ENCODE peak calls at places on chromosome 4, in six cellular contexts. One of them, this sample, is unnamed. For H3K36me3 and H3K4me1, the result is how much of the 10 kb centered on the place peaks cover.

GRCh38 chr4:157072002-157072401 is 3.9 kb upstream of the GLRB start:
- DNase-seq in spleen: no peak
- DNase-seq in neural progenitor cell: no peak
- DNase-seq in thyroid gland: no peak
- DNase-seq in lower lobe of right lung: no peak
- DNase-seq in pancreas: no peak
- DNase-seq in this sample: no peak

GRCh38 chr4:8370835-8371234 is 69.7 kb downstream of the ACOX3 start:
- DNase-seq in spleen: no peak
- DNase-seq in thyroid gland: peak
- DNase-seq in pancreas: no peak
- DNase-seq in lower lobe of right lung: peak
- DNase-seq in neural progenitor cell: no peak
- DNase-seq in this sample: no peak

GRCh38 chr4:81237791-81238190 is 22.8 kb upstream of the PRKG2 start:
- DNase-seq in thyroid gland: no peak
- DNase-seq in pancreas: no peak
- DNase-seq in lower lobe of right lung: no peak
- DNase-seq in spleen: no peak
- DNase-seq in neural progenitor cell: no peak
- DNase-seq in this sample: no peak

GRCh38 chr4:165974647-165975335 is 101.8 kb downstream of the TLL1 start:
- DNase-seq in lower lobe of right lung: no peak
- DNase-seq in pancreas: no peak
- DNase-seq in thyroid gland: no peak
- DNase-seq in spleen: no peak
- DNase-seq in neural progenitor cell: no peak
- DNase-seq in this sample: no peak

GRCh38 chr4:7196283-7196651 is 3.9 kb downstream of the SORCS2 start:
- DNase-seq in lower lobe of right lung: peak
- DNase-seq in neural progenitor cell: no peak
- DNase-seq in spleen: no peak
- DNase-seq in pancreas: no peak
- DNase-seq in thyroid gland: no peak
- DNase-seq in this sample: peak

GRCh38 chr4:78706302-78706701 is 69.8 kb upstream of the BMP2K start:
- DNase-seq in lower lobe of right lung: no peak
- DNase-seq in neural progenitor cell: no peak
- DNase-seq in pancreas: no peak
- DNase-seq in thyroid gland: no peak
- DNase-seq in spleen: no peak
- DNase-seq in this sample: no peak

GRCh38 chr4:89129080-89129640 is 17.8 kb downstream of the TIGD2 start:
- DNase-seq in lower lobe of right lung: no peak
- DNase-seq in spleen: no peak
- DNase-seq in neural progenitor cell: no peak
- DNase-seq in pancreas: no peak
- DNase-seq in thyroid gland: no peak
- DNase-seq in this sample: no peak

GRCh38 chr4:176838611-176839411 is 46.1 kb upstream of the VEGFC start:
- DNase-seq in neural progenitor cell: no peak
- DNase-seq in thyroid gland: no peak
- DNase-seq in spleen: no peak
- DNase-seq in lower lobe of right lung: no peak
- DNase-seq in pancreas: no peak
- DNase-seq in this sample: no peak

GRCh38 chr4:121057466-121057911 is 14.8 kb downstream of the NDNF start:
- DNase-seq in thyroid gland: no peak
- DNase-seq in pancreas: no peak
- DNase-seq in neural progenitor cell: peak
- DNase-seq in lower lobe of right lung: no peak
- DNase-seq in spleen: no peak
- DNase-seq in this sample: no peak

GRCh38 chr4:185654311-185654710 is 119.0 kb upstream of the PDLIM3 start:
- DNase-seq in spleen: no peak
- DNase-seq in pancreas: no peak
- DNase-seq in thyroid gland: no peak
- DNase-seq in neural progenitor cell: no peak
- DNase-seq in lower lobe of right lung: no peak
- DNase-seq in this sample: no peak

GRCh38 chr4:165207431-165208321 is at the start of gene KLHL2:
- DNase-seq in lower lobe of right lung: peak
- DNase-seq in spleen: peak
- DNase-seq in pancreas: peak
- DNase-seq in neural progenitor cell: peak
- DNase-seq in thyroid gland: peak
- DNase-seq in this sample: peak

GRCh38 chr4:89136525-89136924 is 25.2 kb downstream of the TIGD2 start:
- DNase-seq in pancreas: no peak
- DNase-seq in lower lobe of right lung: no peak
- DNase-seq in spleen: no peak
- DNase-seq in thyroid gland: no peak
- DNase-seq in neural progenitor cell: no peak
- DNase-seq in this sample: no peak

GRCh38 chr4:151092488-151092887 is 6.9 kb upstream of the RPS3A start:
- DNase-seq in spleen: no peak
- DNase-seq in lower lobe of right lung: no peak
- DNase-seq in thyroid gland: no peak
- DNase-seq in pancreas: no peak
- DNase-seq in neural progenitor cell: no peak
- DNase-seq in this sample: no peak

GRCh38 chr4:20723019-20723418 is 22.8 kb downstream of the PACRGL start:
- DNase-seq in neural progenitor cell: no peak
- DNase-seq in pancreas: no peak
- DNase-seq in lower lobe of right lung: no peak
- DNase-seq in spleen: no peak
- DNase-seq in thyroid gland: no peak
- DNase-seq in this sample: no peak

GRCh38 chr4:144179152-144179739 is 38.7 kb upstream of the GYPA start:
- DNase-seq in neural progenitor cell: no peak
- DNase-seq in thyroid gland: no peak
- DNase-seq in lower lobe of right lung: no peak
- DNase-seq in spleen: no peak
- DNase-seq in pancreas: no peak
- DNase-seq in this sample: no peak

GRCh38 chr4:8613421-8614364 is 21.1 kb downstream of the CPZ start:
- DNase-seq in pancreas: no peak
- DNase-seq in spleen: no peak
- DNase-seq in neural progenitor cell: no peak
- DNase-seq in lower lobe of right lung: no peak
- DNase-seq in thyroid gland: no peak
- DNase-seq in this sample: no peak

GRCh38 chr4:7811536-7812190 is 128.0 kb downstream of the AFAP1 start:
- DNase-seq in thyroid gland: peak
- DNase-seq in pancreas: no peak
- DNase-seq in neural progenitor cell: peak
- DNase-seq in spleen: no peak
- DNase-seq in lower lobe of right lung: peak
- DNase-seq in this sample: no peak

GRCh38 chr4:188411805-188412204 is 272.6 kb downstream of the TRIML1 start:
- DNase-seq in pancreas: no peak
- DNase-seq in thyroid gland: no peak
- DNase-seq in spleen: no peak
- DNase-seq in neural progenitor cell: no peak
- DNase-seq in lower lobe of right lung: no peak
- DNase-seq in this sample: no peak

GRCh38 chr4:22029803-22030202 is 81.2 kb upstream of the KCNIP4 start:
- DNase-seq in thyroid gland: no peak
- DNase-seq in pancreas: no peak
- DNase-seq in lower lobe of right lung: no peak
- DNase-seq in neural progenitor cell: no peak
- DNase-seq in spleen: no peak
- DNase-seq in this sample: no peak

GRCh38 chr4:7539659-7540058 is 104.9 kb upstream of the PSAPL1 start:
- DNase-seq in thyroid gland: no peak
- DNase-seq in lower lobe of right lung: no peak
- DNase-seq in spleen: peak
- DNase-seq in neural progenitor cell: peak
- DNase-seq in pancreas: no peak
- DNase-seq in this sample: no peak

GRCh38 chr4:108008721-108009120 is 19.0 kb downstream of the HADH start:
- DNase-seq in neural progenitor cell: no peak
- DNase-seq in lower lobe of right lung: no peak
- DNase-seq in spleen: no peak
- DNase-seq in thyroid gland: no peak
- DNase-seq in pancreas: no peak
- DNase-seq in this sample: no peak

GRCh38 chr4:5866841-5867782 is 25.8 kb downstream of the CRMP1 start:
- DNase-seq in neural progenitor cell: no peak
- DNase-seq in pancreas: no peak
- DNase-seq in thyroid gland: no peak
- DNase-seq in lower lobe of right lung: no peak
- DNase-seq in spleen: no peak
- DNase-seq in this sample: no peak

GRCh38 chr4:137968956-137969709 is 273.0 kb downstream of the SLC7A11 start:
- DNase-seq in spleen: no peak
- DNase-seq in neural progenitor cell: no peak
- DNase-seq in pancreas: no peak
- DNase-seq in thyroid gland: no peak
- DNase-seq in lower lobe of right lung: no peak
- DNase-seq in this sample: no peak

GRCh38 chr4:137967480-137968190 is 274.5 kb downstream of the SLC7A11 start:
- DNase-seq in neural progenitor cell: no peak
- DNase-seq in thyroid gland: no peak
- DNase-seq in lower lobe of right lung: no peak
- DNase-seq in spleen: no peak
- DNase-seq in pancreas: no peak
- DNase-seq in this sample: no peak
- H3K36me3 ChIP-seq in neural progenitor cell: under half
- H3K36me3 ChIP-seq in thyroid gland: under half
- H3K36me3 ChIP-seq in lower lobe of right lung: under half
- H3K36me3 ChIP-seq in spleen: under half
- H3K36me3 ChIP-seq in pancreas: under half
- H3K36me3 ChIP-seq in this sample: under half

GRCh38 chr4:183303278-183303677 is 16.8 kb downstream of the CLDN22 start:
- DNase-seq in thyroid gland: no peak
- DNase-seq in neural progenitor cell: no peak
- DNase-seq in lower lobe of right lung: no peak
- DNase-seq in spleen: no peak
- DNase-seq in pancreas: no peak
- DNase-seq in this sample: no peak
- H3K4me1 ChIP-seq in thyroid gland: under half
- H3K4me1 ChIP-seq in neural progenitor cell: under half
- H3K4me1 ChIP-seq in lower lobe of right lung: under half
- H3K4me1 ChIP-seq in spleen: under half
- H3K4me1 ChIP-seq in pancreas: under half
- H3K4me1 ChIP-seq in this sample: under half

GRCh38 chr4:3427134-3427476 is 14.7 kb upstream of the HGFAC start:
- DNase-seq in spleen: no peak
- DNase-seq in thyroid gland: no peak
- DNase-seq in lower lobe of right lung: no peak
- DNase-seq in neural progenitor cell: no peak
- DNase-seq in pancreas: no peak
- DNase-seq in this sample: no peak

GRCh38 chr4:3426465-3427133 is 15.2 kb upstream of the HGFAC start:
- DNase-seq in neural progenitor cell: no peak
- DNase-seq in thyroid gland: no peak
- DNase-seq in lower lobe of right lung: no peak
- DNase-seq in spleen: no peak
- DNase-seq in pancreas: no peak
- DNase-seq in this sample: no peak

GRCh38 chr4:3429651-3430050 is 12.1 kb upstream of the HGFAC start:
- DNase-seq in spleen: no peak
- DNase-seq in neural progenitor cell: no peak
- DNase-seq in lower lobe of right lung: no peak
- DNase-seq in pancreas: no peak
- DNase-seq in thyroid gland: no peak
- DNase-seq in this sample: no peak

GRCh38 chr4:3430524-3430923 is 11.2 kb upstream of the HGFAC start:
- DNase-seq in neural progenitor cell: no peak
- DNase-seq in pancreas: no peak
- DNase-seq in spleen: no peak
- DNase-seq in lower lobe of right lung: no peak
- DNase-seq in thyroid gland: no peak
- DNase-seq in this sample: no peak

DNA sequence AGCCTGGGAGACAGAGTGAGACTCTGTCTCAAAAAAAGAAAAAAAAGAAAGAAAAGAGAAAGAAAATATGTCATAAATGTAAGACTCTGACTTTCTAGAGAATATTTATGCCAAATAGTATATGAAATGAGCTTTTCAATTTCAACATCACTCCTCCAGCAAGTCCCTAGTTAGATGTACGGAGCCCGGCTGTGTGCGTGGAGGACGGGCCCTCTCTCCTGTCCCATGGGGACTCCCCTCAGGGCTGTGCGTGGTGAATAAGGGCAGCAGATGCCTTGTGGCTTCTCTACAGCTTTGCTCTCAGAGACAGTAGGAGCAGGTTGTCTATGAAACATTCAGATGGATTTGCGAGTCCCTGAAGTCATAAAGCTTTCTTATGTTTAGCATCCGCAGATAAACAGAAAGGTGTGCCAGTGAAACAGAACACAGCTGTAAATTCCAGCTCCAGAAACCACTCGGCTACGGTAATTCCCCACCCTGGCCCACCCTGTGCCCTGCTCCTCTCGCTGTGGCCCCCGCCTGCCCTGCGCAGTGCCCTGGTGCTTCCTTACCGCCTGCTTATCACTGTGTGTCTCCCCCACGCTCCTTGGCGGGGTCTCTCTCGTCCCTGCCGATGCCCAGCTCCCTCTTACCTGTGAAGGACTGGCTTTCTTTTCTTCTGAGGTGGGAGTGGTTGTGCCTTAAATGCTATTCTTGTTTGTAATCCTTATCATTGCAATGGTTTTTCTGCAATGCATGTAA is 13.9 kb upstream of the HGFAC start:
- DNase-seq in neural progenitor cell: no peak
- DNase-seq in pancreas: no peak
- DNase-seq in spleen: no peak
- DNase-seq in lower lobe of right lung: no peak
- DNase-seq in thyroid gland: no peak
- DNase-seq in this sample: no peak
- H3K36me3 ChIP-seq in neural progenitor cell: under half
- H3K36me3 ChIP-seq in pancreas: under half
- H3K36me3 ChIP-seq in spleen: half or more
- H3K36me3 ChIP-seq in lower lobe of right lung: half or more
- H3K36me3 ChIP-seq in thyroid gland: under half
- H3K36me3 ChIP-seq in this sample: under half

GRCh38 chr4:17478073-17478472 is 33.8 kb downstream of the QDPR start:
- DNase-seq in spleen: no peak
- DNase-seq in pancreas: no peak
- DNase-seq in lower lobe of right lung: no peak
- DNase-seq in neural progenitor cell: no peak
- DNase-seq in thyroid gland: no peak
- DNase-seq in this sample: no peak

GRCh38 chr4:17469931-17470674 is 41.8 kb downstream of the QDPR start:
- DNase-seq in lower lobe of right lung: no peak
- DNase-seq in spleen: no peak
- DNase-seq in pancreas: no peak
- DNase-seq in thyroid gland: no peak
- DNase-seq in neural progenitor cell: no peak
- DNase-seq in this sample: no peak

GRCh38 chr4:17476811-17477210 is 35.1 kb downstream of the QDPR start:
- DNase-seq in neural progenitor cell: no peak
- DNase-seq in spleen: no peak
- DNase-seq in lower lobe of right lung: no peak
- DNase-seq in thyroid gland: no peak
- DNase-seq in pancreas: no peak
- DNase-seq in this sample: no peak

GRCh38 chr4:17480530-17480929 is 31.4 kb downstream of the QDPR start:
- DNase-seq in spleen: no peak
- DNase-seq in lower lobe of right lung: no peak
- DNase-seq in thyroid gland: no peak
- DNase-seq in pancreas: no peak
- DNase-seq in neural progenitor cell: no peak
- DNase-seq in this sample: no peak

GRCh38 chr4:17475481-17475880 is 36.4 kb downstream of the QDPR start:
- DNase-seq in pancreas: no peak
- DNase-seq in neural progenitor cell: no peak
- DNase-seq in thyroid gland: no peak
- DNase-seq in spleen: no peak
- DNase-seq in lower lobe of right lung: no peak
- DNase-seq in this sample: no peak
- H3K4me1 ChIP-seq in pancreas: under half
- H3K4me1 ChIP-seq in neural progenitor cell: under half
- H3K4me1 ChIP-seq in thyroid gland: under half
- H3K4me1 ChIP-seq in spleen: under half
- H3K4me1 ChIP-seq in lower lobe of right lung: under half
- H3K4me1 ChIP-seq in this sample: under half

This sample was measured in breast epithelium.